ENCODE peak calls at places on chromosomes 1 and 21, in six cellular contexts. X is effector memory CD4-positive, alpha-beta T cell; V is upper lobe of left lung; T is stomach; Q is iPS DF 6.9; R is right lobe of liver. H is an unnamed sample. For H3K9me3, the result is how much of the 10 kb centered on the place peaks cover.

GRCh38 chr21:27269646-27270045 is 302.8 kb upstream of the ADAMTS5 start:
- DNase-seq in R (no peak), V (no peak), T (no peak), X (no peak), Q (no peak), H (no peak)

GRCh38 chr1:24027838-24028468 is 47.8 kb upstream of the SRSF10 start:
- DNase-seq in V (no peak), T (no peak), Q (no peak), R (no peak), X (no peak), H (peak)

GRCh38 chr1:240575976-240576666 is 35.8 kb downstream of the GREM2 start:
- DNase-seq in X (peak), T (no peak), V (no peak), Q (no peak), R (no peak), H (no peak)

GRCh38 chr1:37143818-37144217 is 109.5 kb upstream of the GRIK3 start:
- DNase-seq in R (no peak), T (no peak), Q (no peak), V (no peak), X (no peak), H (peak)

GRCh38 chr1:115251856-115252255 is 86.2 kb downstream of the NGF start:
- DNase-seq in V (no peak), Q (no peak), T (no peak), X (no peak), R (no peak), H (no peak)

GRCh38 chr1:94602312-94602711 is 60.8 kb upstream of the F3 start:
- DNase-seq in T (peak), R (no peak), X (no peak), Q (no peak), V (peak), H (no peak)

GRCh38 chr21:14989359-14989758 is 75.4 kb downstream of the NRIP1 start:
- DNase-seq in T (no peak), R (no peak), Q (no peak), V (no peak), X (no peak), H (no peak)

GRCh38 chr1:246588322-246588721 is 22.1 kb downstream of the CNST start:
- DNase-seq in T (no peak), V (no peak), R (no peak), X (no peak), Q (no peak), H (no peak)

GRCh38 chr21:23016617-23017016 is 2018.4 kb downstream of the NCAM2 start:
- DNase-seq in X (no peak), V (no peak), Q (no peak), T (no peak), R (no peak), H (peak)

GRCh38 chr1:220040028-220040596 is 6.2 kb downstream of the EPRS1 start:
- DNase-seq in V (no peak), Q (no peak), X (no peak), T (no peak), R (no peak), H (no peak)

GRCh38 chr1:30395631-30396030 is 327.8 kb downstream of the MATN1 start:
- DNase-seq in R (no peak), X (no peak), T (no peak), V (no peak), Q (no peak), H (no peak)

GRCh38 chr21:35940074-35940927 is 120.0 kb downstream of the SETD4 start:
- DNase-seq in R (no peak), Q (peak), X (no peak), T (peak), V (peak), H (peak)

GRCh38 chr1:246689409-246689997 is 34.7 kb upstream of the SCCPDH start:
- DNase-seq in V (peak), Q (peak), R (peak), X (no peak), T (peak), H (peak)

GRCh38 chr1:219847215-219847855 is 81.0 kb downstream of the SLC30A10 start:
- DNase-seq in V (no peak), X (no peak), R (no peak), T (no peak), Q (no peak), H (no peak)

GRCh38 chr1:28775121-28775942 is 36.6 kb upstream of the OPRD1 start:
- DNase-seq in R (peak), T (peak), V (peak), Q (no peak), X (peak), H (no peak)

GRCh38 chr1:206992815-206993214 is 22.6 kb upstream of the FCAMR start:
- DNase-seq in R (no peak), Q (no peak), T (peak), V (no peak), X (no peak), H (no peak)

GRCh38 chr1:121516279-121516967 is 331.6 kb downstream of the SRGAP2C start:
- DNase-seq in Q (no peak), X (peak), T (no peak), R (peak), V (peak), H (no peak)

GRCh38 chr1:203760506-203760905 is 4.5 kb upstream of the LAX1 start:
- DNase-seq in T (no peak), V (no peak), Q (no peak), R (no peak), X (no peak), H (no peak)

GRCh38 chr1:25819496-25820246 is at the start of gene MTFR1L:
- DNase-seq in X (peak), R (peak), T (peak), Q (no peak), V (peak), H (peak)

GRCh38 chr1:247487057-247487456 is 29.2 kb upstream of the OR2B11 start:
- DNase-seq in R (no peak), X (peak), T (no peak), Q (peak), V (no peak), H (no peak)

GRCh38 chr1:197994907-197995407 is 77.8 kb downstream of the LHX9 start:
- DNase-seq in V (peak), Q (no peak), T (no peak), R (peak), X (no peak), H (no peak)

GRCh38 chr21:46424062-46424591 is 34.6 kb upstream of the DIP2A start:
- DNase-seq in X (peak), V (no peak), R (peak), T (no peak), Q (no peak), H (no peak)

GRCh38 chr1:21896652-21897532 is 40.2 kb downstream of the HSPG2 start:
- DNase-seq in Q (no peak), V (peak), R (peak), T (peak), X (no peak), H (no peak)

GRCh38 chr1:61338899-61339298 is 256.5 kb downstream of the NFIA start:
- DNase-seq in R (no peak), X (no peak), Q (no peak), T (no peak), V (no peak), H (peak)
- H3K4me3 ChIP-seq in R (peak), X (no peak), Q (no peak), T (no peak), V (no peak), H (no peak)

DNA sequence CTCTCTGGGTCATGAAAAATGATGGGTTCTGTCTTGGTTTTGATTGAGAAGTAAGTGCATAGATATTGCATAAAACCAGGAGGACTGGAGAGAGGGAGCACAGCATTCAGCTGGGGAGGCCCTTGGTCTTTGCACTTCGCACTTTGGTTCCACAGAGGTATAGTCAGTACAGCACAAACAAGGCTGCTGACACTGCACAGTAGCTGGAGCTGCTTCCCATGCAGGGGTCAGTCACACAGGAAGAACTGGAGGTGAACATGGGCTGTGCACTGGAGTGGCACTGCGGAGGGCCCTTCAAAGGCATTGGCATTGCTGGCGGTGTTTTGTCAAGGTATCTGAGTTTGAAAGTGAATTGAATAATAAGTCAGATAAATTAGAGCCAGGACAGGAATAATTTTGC is 4.5 kb upstream of the LCE2D start:
- DNase-seq in Q (no peak), X (no peak), T (no peak), R (peak), V (no peak), H (no peak)
- H3K9me3 ChIP-seq in Q (under half), X (under half), T (under half), R (under half), V (under half), H (under half)

GRCh38 chr1:10212476-10212875 is 2.1 kb downstream of the KIF1B start:
- DNase-seq in V (no peak), T (no peak), R (no peak), Q (no peak), X (no peak), H (no peak)

GRCh38 chr1:10213186-10213585 is 2.8 kb downstream of the KIF1B start:
- DNase-seq in X (no peak), R (no peak), V (no peak), T (no peak), Q (no peak), H (no peak)

GRCh38 chr1:10217748-10218441 is 7.5 kb downstream of the KIF1B start:
- DNase-seq in T (no peak), R (no peak), Q (no peak), V (no peak), X (no peak), H (peak)

GRCh38 chr1:10220200-10220599 is 9.8 kb downstream of the KIF1B start:
- DNase-seq in Q (no peak), X (no peak), T (no peak), R (no peak), V (no peak), H (no peak)

GRCh38 chr1:10216148-10216749 is 5.9 kb downstream of the KIF1B start:
- DNase-seq in V (no peak), X (no peak), R (no peak), T (no peak), Q (no peak), H (no peak)
- H3K4me3 ChIP-seq in V (no peak), X (no peak), R (no peak), T (no peak), Q (no peak), H (no peak)

GRCh38 chr1:153888518-153888917 is 34.3 kb downstream of the GATAD2B start:
- DNase-seq in X (no peak), Q (no peak), T (no peak), V (no peak), R (no peak), H (no peak)
- H3K9me3 ChIP-seq in X (under half), Q (under half), T (under half), V (under half), R (under half), H (under half)

GRCh38 chr21:42618713-42619112 is 34.7 kb upstream of the PDE9A start:
- DNase-seq in T (no peak), Q (no peak), X (no peak), R (no peak), V (peak), H (no peak)

GRCh38 chr21:42619841-42620240 is 33.6 kb upstream of the PDE9A start:
- DNase-seq in R (no peak), T (no peak), X (no peak), Q (no peak), V (no peak), H (no peak)

GRCh38 chr21:42615924-42616323 is 37.5 kb upstream of the PDE9A start:
- DNase-seq in R (no peak), T (no peak), Q (no peak), V (no peak), X (no peak), H (no peak)

GRCh38 chr21:42616366-42617340 is 36.8 kb upstream of the PDE9A start:
- DNase-seq in Q (no peak), R (no peak), X (no peak), V (peak), T (no peak), H (no peak)

GRCh38 chr21:42617476-42617875 is 35.9 kb upstream of the PDE9A start:
- DNase-seq in V (peak), R (no peak), Q (no peak), X (no peak), T (no peak), H (no peak)
- H3K4me3 ChIP-seq in V (no peak), R (no peak), Q (no peak), X (no peak), T (no peak), H (no peak)